ENCODE peak calls at places on chromosome 10, in nine cellular contexts. U is BE2C; G is ELR; S is HTR-8/SVneo; J is GM12891; M is NCI-H510A; Y is activated naive CD4-positive, alpha-beta T cell treated with anti-CD3 and anti-CD28 coated beads for 36 hours; R is activated CD8-positive, alpha-beta memory T cell treated with anti-CD3 and anti-CD28 coated beads for 4 hours; Q is iPS DF 19.7. L is an unnamed sample.

GRCh38 chr10:19347592-19347991 is 299.0 kb downstream of the MALRD1 start:
- DNase-seq in Y (no peak), R (no peak), J (no peak), S (no peak), M (no peak), G (peak), U (no peak), Q (no peak), L (peak)

GRCh38 chr10:14062528-14063260 is 268.0 kb downstream of the FRMD4A start:
- DNase-seq in R (no peak), J (no peak), M (no peak), S (no peak), U (no peak), Y (no peak), G (no peak), Q (no peak), L (no peak)

GRCh38 chr10:17409170-17409733 is 45.1 kb downstream of the ST8SIA6 start:
- DNase-seq in G (peak), R (no peak), Y (no peak), S (no peak), J (no peak), U (no peak), Q (no peak), M (no peak), L (no peak)

GRCh38 chr10:60349426-60349825 is 40.2 kb downstream of the ANK3 start:
- DNase-seq in S (no peak), Q (no peak), G (peak), Y (no peak), U (no peak), R (no peak), J (no peak), M (no peak), L (no peak)

GRCh38 chr10:69807122-69807521 is 5.4 kb downstream of the COL13A1 start:
- DNase-seq in J (no peak), R (no peak), G (peak), S (peak), M (no peak), U (no peak), Q (no peak), Y (no peak), L (no peak)

GRCh38 chr10:71821909-71822763 is 28.9 kb downstream of the PSAP start:
- DNase-seq in Y (no peak), G (peak), U (no peak), J (no peak), Q (no peak), R (no peak), S (no peak), M (no peak), L (no peak)

GRCh38 chr10:89163265-89163995 is 43.7 kb downstream of the CH25H start:
- DNase-seq in J (peak), U (no peak), G (no peak), M (no peak), R (peak), Q (no peak), S (no peak), Y (peak), L (no peak)

GRCh38 chr10:126454045-126454751 is 65.9 kb upstream of the ADAM12 start:
- DNase-seq in G (no peak), M (no peak), S (no peak), Q (no peak), U (no peak), J (no peak), Y (no peak), R (no peak), L (no peak)

GRCh38 chr10:124495176-124495575 is 33.6 kb downstream of the LHPP start:
- DNase-seq in U (no peak), Q (no peak), Y (no peak), G (no peak), R (no peak), J (no peak), M (no peak), S (no peak), L (no peak)

GRCh38 chr10:44651834-44652233 is 259.3 kb upstream of the TMEM72 start:
- DNase-seq in J (no peak), U (no peak), S (no peak), Y (no peak), R (no peak), M (no peak), G (no peak), Q (no peak), L (no peak)

GRCh38 chr10:87700031-87700796 is 40.5 kb downstream of the PAPSS2 start:
- DNase-seq in Y (no peak), Q (no peak), J (no peak), S (peak), R (no peak), M (no peak), G (peak), U (no peak), L (no peak)

GRCh38 chr10:33612116-33612515 is 277.6 kb upstream of the NRP1 start:
- DNase-seq in J (no peak), U (no peak), R (no peak), G (peak), M (no peak), Y (no peak), S (no peak), Q (no peak), L (no peak)

GRCh38 chr10:4450981-4451501 is 375.0 kb upstream of the AKR1E2 start:
- DNase-seq in Y (no peak), Q (no peak), U (no peak), G (peak), M (no peak), S (no peak), R (no peak), J (no peak), L (no peak)

GRCh38 chr10:104209575-104210198 is 22.5 kb downstream of the CFAP43 start:
- DNase-seq in U (peak), S (peak), G (peak), M (no peak), Q (no peak), R (no peak), J (no peak), Y (peak), L (no peak)

GRCh38 chr10:101452593-101452992 is 98.6 kb downstream of the BTRC start:
- DNase-seq in Y (no peak), U (no peak), R (no peak), G (no peak), S (no peak), Q (no peak), M (no peak), J (no peak), L (no peak)

GRCh38 chr10:87500646-87501048 is 4.0 kb upstream of the MINPP1 start:
- DNase-seq in R (no peak), S (no peak), J (no peak), Q (no peak), Y (no peak), M (no peak), U (no peak), G (no peak), L (no peak)

GRCh38 chr10:8768854-8769253 is 714.4 kb downstream of the GATA3 start:
- DNase-seq in Y (no peak), M (no peak), G (no peak), J (no peak), S (peak), R (no peak), U (no peak), Q (no peak), L (no peak)

GRCh38 chr10:125057158-125058001 is 103.0 kb downstream of the CTBP2 start:
- DNase-seq in M (peak), U (no peak), Y (no peak), Q (no peak), J (no peak), G (peak), R (no peak), S (no peak), L (no peak)

GRCh38 chr10:76736848-76737495 is 900.6 kb downstream of the KCNMA1 start:
- DNase-seq in Q (no peak), Y (no peak), U (no peak), J (no peak), S (no peak), R (no peak), G (no peak), M (no peak), L (no peak)

GRCh38 chr10:43715334-43715733 is 66.7 kb upstream of the ZNF32 start:
- DNase-seq in U (no peak), S (no peak), Q (no peak), J (no peak), Y (no peak), M (no peak), R (no peak), G (no peak), L (no peak)

GRCh38 chr10:58651040-58651439 is 138.4 kb downstream of the BICC1 start:
- DNase-seq in R (no peak), M (no peak), S (no peak), Q (no peak), Y (no peak), G (no peak), J (no peak), U (peak), L (no peak)

GRCh38 chr10:43074827-43075611 is 1.9 kb upstream of the RET start:
- DNase-seq in Q (no peak), J (no peak), R (no peak), M (no peak), Y (no peak), U (no peak), S (no peak), G (no peak), L (no peak)

GRCh38 chr10:119655566-119656001 is 4.4 kb downstream of the BAG3 start:
- DNase-seq in Q (no peak), U (peak), R (no peak), G (peak), M (no peak), Y (peak), J (no peak), S (peak), L (no peak)

GRCh38 chr10:129853236-129853946 is 110.7 kb downstream of the EBF3 start:
- DNase-seq in Q (no peak), R (no peak), Y (no peak), G (peak), U (no peak), M (no peak), J (no peak), S (no peak), L (no peak)

GRCh38 chr10:11295492-11295891 is 277.8 kb downstream of the CELF2 start:
- DNase-seq in Y (no peak), G (no peak), R (no peak), U (no peak), S (no peak), J (no peak), M (no peak), Q (no peak), L (no peak)

GRCh38 chr10:60975716-60976115 is 31.7 kb upstream of the RHOBTB1 start:
- DNase-seq in Q (no peak), G (no peak), S (no peak), U (no peak), M (no peak), R (no peak), J (no peak), Y (no peak), L (no peak)

GRCh38 chr10:112898540-112899395 is 51.3 kb upstream of the TCF7L2 start:
- DNase-seq in M (no peak), U (peak), Y (no peak), S (no peak), J (no peak), G (peak), R (no peak), Q (peak), L (peak)

GRCh38 chr10:89894051-89894450 is 192.7 kb downstream of the KIF20B start:
- DNase-seq in J (no peak), Q (no peak), G (no peak), U (no peak), R (no peak), M (no peak), Y (no peak), S (no peak), L (no peak)

GRCh38 chr10:49282879-49283321 is 16.1 kb upstream of the C10orf71 start:
- DNase-seq in R (no peak), G (no peak), J (no peak), S (no peak), U (no peak), M (no peak), Y (no peak), Q (no peak), L (no peak)

GRCh38 chr10:126840736-126841135 is 64.5 kb upstream of the DOCK1 start:
- DNase-seq in U (no peak), R (no peak), Q (no peak), S (no peak), M (no peak), Y (no peak), J (no peak), G (no peak), L (no peak)

GRCh38 chr10:77164616-77165311 is 472.8 kb downstream of the KCNMA1 start:
- DNase-seq in R (no peak), J (no peak), U (no peak), G (peak), Q (no peak), S (no peak), M (no peak), Y (no peak), L (no peak)

GRCh38 chr10:80157561-80157960 is 25.0 kb downstream of the PLAC9 start:
- DNase-seq in S (no peak), Q (no peak), G (no peak), U (no peak), Y (no peak), R (no peak), J (no peak), M (no peak), L (no peak)

GRCh38 chr10:132322621-132323048 is 9.4 kb upstream of the LRRC27 start:
- DNase-seq in R (no peak), S (no peak), Y (no peak), Q (no peak), J (no peak), U (no peak), G (peak), M (no peak), L (no peak)

GRCh38 chr10:70404906-70405824 is 1.2 kb downstream of the EIF4EBP2 start:
- DNase-seq in Q (no peak), S (peak), R (no peak), M (peak), G (peak), U (peak), J (no peak), Y (peak), L (no peak)

GRCh38 chr10:34567854-34568253 is 247.2 kb downstream of the PARD3 start:
- DNase-seq in G (no peak), U (no peak), Y (no peak), J (no peak), S (no peak), R (no peak), M (no peak), Q (no peak), L (peak)

GRCh38 chr10:132806126-132807061 is 20.4 kb upstream of the NKX6-2 start:
- DNase-seq in J (no peak), G (no peak), Q (no peak), U (no peak), R (no peak), M (no peak), S (no peak), Y (no peak), L (no peak)

GRCh38 chr10:111725035-111725434 is 458.5 kb downstream of the GPAM start:
- DNase-seq in U (no peak), Y (no peak), Q (no peak), S (no peak), J (no peak), R (no peak), M (no peak), G (no peak), L (no peak)

GRCh38 chr10:44427479-44427878 is 42.6 kb upstream of the CXCL12 start:
- DNase-seq in Q (no peak), S (no peak), Y (no peak), M (no peak), J (no peak), U (no peak), G (no peak), R (no peak), L (no peak)

GRCh38 chr10:112057072-112057471 is 126.5 kb downstream of the GPAM start:
- DNase-seq in S (no peak), J (no peak), Y (no peak), M (no peak), U (no peak), Q (no peak), R (no peak), G (no peak), L (no peak)